ENCODE peak calls at places on chromosome 7, in five cellular contexts. H is upper lobe of left lung, Q is renal cortical epithelial cell, C is NCI-H1436, L is cerebellum. K is an unnamed sample.

GRCh38 chr7:12685550-12685949 is 1.9 kb upstream of the ARL4A start:
- DNase-seq in Q (peak), H (no peak), C (peak), L (no peak), K (peak)

GRCh38 chr7:114086906-114087651 is 168.3 kb upstream of the PPP1R3A start:
- DNase-seq in Q (peak), C (no peak), H (peak), L (no peak), K (no peak)

GRCh38 chr7:22900101-22900500 is 77.5 kb upstream of the TOMM7 start:
- DNase-seq in Q (no peak), C (no peak), L (no peak), H (no peak), K (no peak)

GRCh38 chr7:139692723-139693122 is 85.1 kb downstream of the HIPK2 start:
- DNase-seq in Q (no peak), L (peak), H (no peak), C (no peak), K (no peak)

GRCh38 chr7:68478326-68478725 is 1119.9 kb upstream of the AUTS2 start:
- DNase-seq in Q (no peak), H (no peak), C (no peak), L (no peak), K (no peak)

GRCh38 chr7:111089822-111090426 is 1.0 kb upstream of the LRRN3 start:
- DNase-seq in L (peak), Q (peak), H (no peak), C (peak), K (peak)

GRCh38 chr7:84190016-84190705 is 4.4 kb downstream of the SEMA3A start:
- DNase-seq in C (no peak), H (no peak), Q (no peak), L (no peak), K (peak)

GRCh38 chr7:24891173-24891787 is 88.7 kb downstream of the OSBPL3 start:
- DNase-seq in L (no peak), H (no peak), C (peak), Q (peak), K (no peak)

GRCh38 chr7:101140339-101140699 is 13.4 kb downstream of the SERPINE1 start:
- DNase-seq in C (no peak), Q (no peak), L (no peak), H (no peak), K (peak)

GRCh38 chr7:100219271-100219737 is 445 bp upstream of the PVRIG start:
- DNase-seq in C (no peak), H (no peak), Q (no peak), L (no peak), K (no peak)

GRCh38 chr7:107661081-107661864 is 645 bp downstream of the SLC26A4 start:
- DNase-seq in Q (peak), C (peak), L (peak), H (peak), K (no peak)

GRCh38 chr7:42142089-42142488 is 94.9 kb downstream of the GLI3 start:
- DNase-seq in L (no peak), H (no peak), C (no peak), Q (no peak), K (no peak)

GRCh38 chr7:5797716-5798115 is 16.3 kb upstream of the RNF216 start:
- DNase-seq in L (no peak), C (no peak), H (no peak), Q (no peak), K (no peak)

GRCh38 chr7:5689118-5689517 is 92.3 kb downstream of the RNF216 start:
- DNase-seq in H (no peak), Q (no peak), L (no peak), C (no peak), K (no peak)

GRCh38 chr7:1948377-1948796 is 278.3 kb downstream of the ELFN1 start:
- DNase-seq in C (no peak), L (no peak), H (peak), Q (no peak), K (no peak)

GRCh38 chr7:55120501-55121198 is 101.8 kb downstream of the EGFR start:
- DNase-seq in Q (no peak), C (no peak), H (no peak), L (no peak), K (no peak)